ENCODE peak calls at places on chromosome 2, in six cellular contexts. G is GDM1; T is naive thymus-derived CD8-positive, alpha-beta T cell; Q is CD8-positive, alpha-beta memory T cell; W is SK-MEL-5; N is SW 1271. D is an unnamed sample.

GRCh38 chr2:9644603-9645002 is 13.8 kb upstream of the YWHAQ start:
- DNase-seq in T (no peak), N (no peak), W (no peak), Q (no peak), G (no peak), D (no peak)

GRCh38 chr2:179764710-179765109 is 96.7 kb downstream of the ZNF385B start:
- DNase-seq in G (no peak), W (no peak), N (no peak), Q (no peak), T (no peak), D (no peak)

GRCh38 chr2:188978291-188979081 is 4.3 kb downstream of the COL3A1 start:
- DNase-seq in G (no peak), T (no peak), W (peak; percentile 67), N (peak; percentile 52), Q (no peak), D (no peak)

GRCh38 chr2:96815326-96816126 is 542 bp upstream of the CNNM3 start:
- DNase-seq in G (no peak), Q (no peak), N (peak; percentile 76), T (no peak), W (no peak), D (no peak)

GRCh38 chr2:155223781-155224406 is 525.4 kb downstream of the KCNJ3 start:
- DNase-seq in Q (no peak), T (no peak), N (peak; percentile 42), W (peak; percentile 57), G (no peak), D (no peak)

GRCh38 chr2:166106431-166107015 is 21.3 kb downstream of the SCN1A start:
- DNase-seq in G (no peak), T (no peak), W (peak; percentile 69), Q (no peak), N (no peak), D (no peak)

GRCh38 chr2:164873096-164873670 is 31.6 kb upstream of the COBLL1 start:
- DNase-seq in W (no peak), N (no peak), Q (no peak), G (no peak), T (no peak), D (no peak)

GRCh38 chr2:230575640-230576324 is 136.9 kb upstream of the CAB39 start:
- DNase-seq in T (peak; percentile 61), Q (peak; percentile 51), N (no peak), W (no peak), G (peak; percentile 15), D (no peak)

GRCh38 chr2:137185378-137186078 is 420.2 kb downstream of the THSD7B start:
- DNase-seq in W (no peak), N (no peak), T (no peak), Q (no peak), G (no peak), D (no peak)

GRCh38 chr2:85963068-85963467 is 74.3 kb upstream of the ST3GAL5 start:
- DNase-seq in G (no peak), Q (no peak), W (no peak), N (no peak), T (no peak), D (no peak)

GRCh38 chr2:190627881-190628412 is 20.9 kb upstream of the NAB1 start:
- DNase-seq in G (no peak), W (no peak), N (no peak), T (peak; percentile 47), Q (no peak), D (no peak)

GRCh38 chr2:211103989-211104388 is 547.6 kb downstream of the CPS1 start:
- DNase-seq in T (no peak), N (no peak), G (no peak), W (peak; percentile 39), Q (no peak), D (no peak)

GRCh38 chr2:7792031-7792651 is 874.9 kb downstream of the RNF144A start:
- DNase-seq in N (no peak), G (no peak), W (no peak), T (no peak), Q (no peak), D (no peak)

GRCh38 chr2:118150294-118150693 is 62.0 kb downstream of the INSIG2 start:
- DNase-seq in N (no peak), G (no peak), Q (no peak), W (peak; percentile 52), T (no peak), D (no peak)

GRCh38 chr2:159131882-159132281 is 154.6 kb downstream of the WDSUB1 start:
- DNase-seq in N (peak; percentile 51), G (no peak), W (no peak), T (no peak), Q (no peak), D (no peak)

GRCh38 chr2:226730487-226730886 is 69.1 kb downstream of the IRS1 start:
- DNase-seq in T (no peak), Q (no peak), N (peak; percentile 34), W (peak; percentile 27), G (no peak), D (no peak)

GRCh38 chr2:157246212-157247067 is 11.1 kb upstream of the GALNT5 start:
- DNase-seq in Q (no peak), W (no peak), N (no peak), T (no peak), G (no peak), D (no peak)

GRCh38 chr2:16321256-16321655 is 344.4 kb downstream of the CYRIA start:
- DNase-seq in N (no peak), G (no peak), W (no peak), Q (no peak), T (no peak), D (no peak)

GRCh38 chr2:11533278-11534077 is at the start of gene GREB1:
- DNase-seq in Q (no peak), T (no peak), G (no peak), N (no peak), W (no peak), D (no peak)

D was measured in naive thymus-derived CD4-positive, alpha-beta T cell.